ENCODE peak calls at places on chromosomes 13 and 19, in ten cellular contexts. Y is AG04450, A is thoracic aorta, G is pancreas, W is uterus, Z is breast epithelium, Q is upper lobe of right lung, J is astrocyte of the cerebellum, L is mammary epithelial cell, E is mucosa of descending colon. P is an unnamed sample.

GRCh38 chr19:35123573-35123972 is 8.0 kb downstream of the FXYD3 start:
- DNase-seq in J (no peak), G (peak), L (peak), W (no peak), E (no peak), Q (no peak), A (peak), Z (no peak), Y (no peak), P (no peak)

GRCh38 chr13:26502826-26503225 is 54.7 kb upstream of the WASF3 start:
- DNase-seq in Q (no peak), G (no peak), L (peak), Z (no peak), A (no peak), J (no peak), E (no peak), Y (peak), W (no peak), P (peak)

GRCh38 chr13:58804832-58805231 is 1173.3 kb downstream of the PCDH17 start:
- DNase-seq in L (no peak), W (no peak), Z (no peak), A (no peak), E (no peak), G (no peak), J (no peak), Q (no peak), Y (no peak), P (no peak)

GRCh38 chr13:33723772-33724435 is 94.0 kb upstream of the RFC3 start:
- DNase-seq in Y (peak), E (peak), L (peak), Q (peak), G (peak), Z (peak), W (peak), J (peak), A (peak), P (peak)

GRCh38 chr13:95924389-95924994 is 128.7 kb downstream of the UGGT2 start:
- DNase-seq in Z (no peak), L (peak), J (peak), E (no peak), Q (no peak), G (no peak), W (no peak), A (no peak), Y (peak), P (no peak)

GRCh38 chr13:29140277-29140676 is 320.1 kb downstream of the MTUS2 start:
- DNase-seq in J (peak), Y (no peak), Q (no peak), G (no peak), E (no peak), Z (no peak), A (peak), W (no peak), L (no peak), P (no peak)

GRCh38 chr19:35018379-35018778 is 11.9 kb upstream of the SCN1B start:
- DNase-seq in J (no peak), A (no peak), Q (no peak), L (no peak), Z (no peak), W (no peak), G (no peak), Y (no peak), E (no peak), P (no peak)

GRCh38 chr13:26497991-26498423 is 59.5 kb upstream of the WASF3 start:
- DNase-seq in J (peak), Z (no peak), L (peak), A (no peak), G (no peak), W (no peak), Y (no peak), Q (no peak), E (no peak), P (no peak)

GRCh38 chr13:109383683-109384082 is 402.7 kb downstream of the IRS2 start:
- DNase-seq in E (no peak), L (peak), G (no peak), Z (no peak), J (peak), Q (no peak), Y (peak), A (no peak), W (no peak), P (no peak)

GRCh38 chr19:5547881-5548280 is 19.9 kb downstream of the TINCR start:
- DNase-seq in W (no peak), J (peak), G (no peak), Y (peak), A (no peak), Q (no peak), Z (no peak), L (peak), E (no peak), P (peak)

GRCh38 chr13:51793570-51794273 is 10.2 kb downstream of the DHRS12 start:
- DNase-seq in J (peak), Q (no peak), A (no peak), G (no peak), L (peak), Z (no peak), W (no peak), Y (peak), E (no peak), P (peak)

GRCh38 chr13:51015973-51016372 is 95.1 kb downstream of the C13orf42 start:
- DNase-seq in L (no peak), Q (no peak), G (no peak), W (no peak), A (no peak), J (no peak), Y (no peak), Z (no peak), E (no peak), P (no peak)

GRCh38 chr13:112877066-112877465 is 91.9 kb upstream of the MCF2L start:
- DNase-seq in Q (no peak), Y (no peak), A (no peak), Z (no peak), G (no peak), W (no peak), L (no peak), E (peak), J (no peak), P (no peak)

GRCh38 chr19:46133101-46133627 is 8.7 kb upstream of the IGFL3 start:
- DNase-seq in W (peak), E (no peak), A (no peak), Z (peak), J (peak), Y (peak), L (peak), G (peak), Q (no peak), P (peak)

GRCh38 chr19:10317857-10318462 is 2.1 kb upstream of the FDX2 start:
- DNase-seq in Q (no peak), L (no peak), W (no peak), J (no peak), E (no peak), G (no peak), Y (no peak), A (no peak), Z (no peak), P (no peak)

GRCh38 chr19:3479819-3480215 is 508 bp downstream of the SMIM24 start:
- DNase-seq in Y (no peak), Z (no peak), A (no peak), J (no peak), E (no peak), G (no peak), Q (no peak), L (no peak), W (no peak), P (peak)

GRCh38 chr19:3477506-3477905 is 2.8 kb downstream of the SMIM24 start:
- DNase-seq in G (no peak), A (no peak), L (no peak), Q (no peak), Z (no peak), Y (no peak), E (no peak), W (no peak), J (no peak), P (no peak)

GRCh38 chr19:3476830-3477229 is 3.5 kb downstream of the SMIM24 start:
- DNase-seq in E (no peak), W (no peak), G (no peak), Z (no peak), Q (no peak), A (no peak), J (no peak), Y (no peak), L (no peak), P (no peak)

GRCh38 chr19:3479177-3479818 is 1.0 kb downstream of the SMIM24 start:
- DNase-seq in Z (no peak), L (no peak), Q (no peak), J (no peak), A (no peak), W (no peak), G (no peak), E (no peak), Y (no peak), P (peak)

GRCh38 chr19:3478409-3479176 is 1.7 kb downstream of the SMIM24 start:
- DNase-seq in Q (no peak), W (no peak), E (no peak), L (no peak), A (no peak), Y (no peak), Z (no peak), G (peak), J (no peak), P (no peak)
- TF ChIP-seq CTCF in Q (no peak), W (no peak), E (no peak), L (no peak), A (no peak), Y (no peak), Z (no peak), G (no peak), J (no peak), P (no peak)

DNA sequence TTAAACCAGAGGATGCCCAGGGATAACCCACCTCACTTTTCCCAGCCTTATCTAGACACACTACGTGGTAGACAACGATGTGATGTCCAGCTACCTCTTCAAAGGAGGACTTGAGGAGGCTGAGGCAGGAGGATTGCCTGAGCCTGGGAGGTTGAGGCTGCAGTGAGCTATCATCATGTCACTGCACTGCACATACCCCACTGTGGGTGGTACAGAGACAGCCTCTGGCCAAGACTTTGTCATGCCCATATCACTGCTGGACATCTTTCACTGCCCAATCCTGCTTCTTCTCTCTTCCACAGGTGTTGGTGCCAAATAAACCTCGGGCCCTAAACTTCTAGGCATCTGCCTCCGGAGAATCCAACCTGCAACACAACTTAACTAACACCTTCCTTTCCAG is 85.8 kb downstream of the FAM216B start:
- DNase-seq in J (no peak), Y (no peak), G (no peak), L (no peak), A (no peak), Z (no peak), Q (no peak), W (no peak), E (no peak), P (no peak)
- H3K4me3 ChIP-seq in J (no peak), Y (no peak), G (no peak), L (no peak), A (no peak), Z (no peak), Q (no peak), W (no peak), E (no peak), P (no peak)

DNA sequence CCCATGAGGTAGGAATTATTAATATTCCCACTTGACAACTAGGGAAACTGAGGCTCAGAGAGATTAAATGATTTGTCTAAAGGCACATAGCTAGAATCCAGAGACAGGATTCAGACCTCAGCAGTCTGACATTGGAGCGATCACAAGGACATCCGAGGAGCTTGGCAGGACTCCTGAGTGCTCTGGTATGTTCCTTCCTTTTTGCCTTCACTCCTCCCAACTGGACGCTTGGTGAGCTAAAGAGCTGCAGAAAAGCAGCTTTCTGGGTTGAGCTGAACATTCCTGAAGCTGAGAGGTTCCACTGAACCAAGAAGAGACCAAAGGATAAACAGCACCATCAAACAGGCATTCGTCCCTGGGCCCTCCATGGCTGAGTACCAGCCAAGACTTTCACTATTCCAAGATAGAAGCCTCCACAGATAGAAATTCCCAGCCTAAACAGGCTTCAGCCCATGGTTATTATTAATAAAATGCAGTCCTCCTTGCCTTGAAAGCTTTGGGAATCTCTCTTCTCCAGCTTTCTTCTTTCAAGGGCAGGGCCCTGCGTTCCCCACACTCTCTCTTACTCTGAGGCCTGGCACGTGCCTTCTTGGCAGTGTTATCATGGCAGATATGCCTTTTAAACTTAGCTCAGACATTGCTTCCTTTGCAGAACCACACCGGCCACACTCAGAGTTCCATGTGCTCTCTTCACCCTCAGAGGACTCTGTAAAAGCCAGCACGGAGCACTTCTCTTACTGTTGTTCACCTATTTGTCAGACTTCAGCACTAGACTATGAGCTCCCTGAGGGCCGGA is 97.1 kb downstream of the CYSLTR2 start:
- DNase-seq in Q (no peak), J (no peak), L (no peak), Y (no peak), G (no peak), A (no peak), E (no peak), Z (no peak), W (peak), P (no peak)
- TF ChIP-seq CTCF in Q (peak), J (no peak), L (no peak), Y (peak), G (no peak), A (peak), E (no peak), Z (no peak), W (peak), P (no peak)

DNA sequence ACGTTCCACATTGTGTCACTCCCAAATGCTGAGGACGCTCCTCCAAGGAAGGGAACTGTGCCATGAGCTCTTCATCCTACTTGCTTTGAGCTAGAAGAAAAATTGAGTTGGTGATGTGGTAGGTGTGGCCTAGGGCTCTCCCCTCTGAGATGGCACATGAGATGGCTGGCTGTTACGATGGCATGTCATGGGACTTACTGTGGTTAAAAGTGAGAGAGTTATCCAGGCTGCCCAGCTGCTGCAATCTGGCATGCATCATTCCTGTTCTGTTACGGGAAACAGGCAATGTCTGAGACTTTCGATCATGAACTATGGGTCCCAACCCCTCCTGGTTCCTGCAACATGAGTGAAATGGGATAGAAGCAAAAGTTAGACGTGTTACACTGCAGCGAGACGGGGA is 93.3 kb upstream of the SLC15A1 start:
- DNase-seq in Q (no peak), E (no peak), J (no peak), G (no peak), Y (no peak), A (no peak), L (no peak), Z (no peak), W (no peak), P (no peak)
- H3K4me3 ChIP-seq in Q (no peak), E (no peak), J (no peak), G (no peak), Y (no peak), A (no peak), L (no peak), Z (no peak), W (no peak), P (no peak)

DNA sequence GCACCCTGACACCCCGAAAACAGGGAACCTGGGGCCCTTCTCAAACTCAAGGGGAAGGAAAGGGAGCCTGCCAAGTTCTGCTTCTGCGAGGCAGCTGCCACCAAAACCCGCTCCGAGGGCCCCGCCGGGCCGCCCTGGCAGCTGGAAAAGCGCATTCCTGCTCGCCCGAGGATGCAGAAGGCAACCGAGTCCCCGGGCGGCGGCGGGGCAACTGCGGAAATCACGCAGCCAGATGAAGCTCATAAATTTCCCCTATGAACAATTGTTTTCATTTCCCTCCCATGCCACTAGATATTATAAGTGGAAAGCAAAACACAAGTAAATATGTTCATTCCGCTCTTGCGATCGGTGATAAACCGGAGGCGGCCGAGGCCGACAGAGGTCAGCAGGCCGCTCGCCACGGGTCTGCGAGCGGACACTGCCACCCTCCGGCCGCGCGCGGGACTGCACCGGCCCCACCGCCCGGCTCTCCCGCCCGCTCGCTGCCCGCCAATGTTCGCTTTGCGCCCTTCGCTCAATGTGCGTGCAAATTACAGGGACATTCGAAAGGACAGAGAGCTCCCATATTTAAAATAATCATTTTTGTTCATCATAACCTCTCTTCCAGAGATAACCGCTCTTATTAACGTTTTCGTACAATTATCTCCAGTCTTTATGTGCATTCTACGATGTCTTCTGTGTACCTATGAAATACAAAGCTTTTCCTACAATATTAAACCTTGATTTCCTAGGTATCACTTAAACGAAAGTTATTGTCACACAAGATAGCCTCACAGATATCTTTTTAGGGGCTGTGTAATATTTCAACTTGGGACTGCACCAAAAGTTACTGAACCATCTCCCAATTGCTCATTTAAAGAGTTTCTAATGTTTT is 120.8 kb upstream of the ZNF507 start:
- DNase-seq in Z (no peak), J (no peak), L (peak), Q (peak), Y (no peak), W (peak), E (no peak), G (peak), A (no peak), P (peak)
- TF ChIP-seq CTCF in Z (peak), J (peak), L (peak), Q (peak), Y (peak), W (peak), E (peak), G (peak), A (peak), P (peak)

DNA sequence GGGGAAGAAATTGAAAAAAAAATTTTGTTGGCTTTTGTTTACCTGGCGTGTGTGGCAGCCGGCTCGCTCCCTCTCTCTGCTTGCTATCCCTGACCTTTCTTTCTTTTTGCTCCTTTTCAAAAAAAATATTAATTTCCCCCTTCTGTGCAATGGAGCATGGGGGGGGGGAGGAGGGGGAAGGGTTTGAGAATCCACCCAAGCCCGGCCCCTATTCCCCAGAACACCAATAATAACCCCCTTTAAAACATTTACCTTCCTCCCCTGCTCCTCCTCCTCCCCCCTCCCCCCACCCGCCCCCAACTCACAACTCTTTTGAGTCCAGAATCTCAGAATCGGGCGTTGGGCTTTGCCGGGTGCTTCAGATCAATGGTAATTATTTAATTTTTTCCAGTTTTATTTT is 28.4 kb downstream of the NFIX start:
- DNase-seq in Y (no peak), E (no peak), G (no peak), L (no peak), Q (no peak), A (no peak), Z (no peak), J (no peak), W (no peak), P (no peak)
- H3K4me3 ChIP-seq in Y (peak), E (no peak), G (peak), L (peak), Q (peak), A (peak), Z (peak), J (peak), W (peak), P (peak)

GRCh38 chr19:18855647-18856384 is 24.1 kb downstream of the UPF1 start:
- DNase-seq in Q (no peak), W (no peak), A (no peak), Z (no peak), J (no peak), L (no peak), G (no peak), Y (no peak), E (no peak), P (no peak)

GRCh38 chr19:18858906-18859646 is 27.3 kb downstream of the UPF1 start:
- DNase-seq in E (no peak), Z (no peak), W (no peak), L (no peak), G (no peak), Y (no peak), A (no peak), J (no peak), Q (no peak), P (no peak)

GRCh38 chr19:18854982-18855381 is 23.2 kb downstream of the UPF1 start:
- DNase-seq in J (no peak), L (no peak), Y (no peak), Q (no peak), W (no peak), G (no peak), E (no peak), Z (no peak), A (no peak), P (no peak)

GRCh38 chr19:18857223-18857622 is 25.5 kb downstream of the UPF1 start:
- DNase-seq in L (no peak), A (no peak), E (no peak), Q (no peak), W (no peak), Z (no peak), Y (no peak), G (no peak), J (no peak), P (no peak)

DNA sequence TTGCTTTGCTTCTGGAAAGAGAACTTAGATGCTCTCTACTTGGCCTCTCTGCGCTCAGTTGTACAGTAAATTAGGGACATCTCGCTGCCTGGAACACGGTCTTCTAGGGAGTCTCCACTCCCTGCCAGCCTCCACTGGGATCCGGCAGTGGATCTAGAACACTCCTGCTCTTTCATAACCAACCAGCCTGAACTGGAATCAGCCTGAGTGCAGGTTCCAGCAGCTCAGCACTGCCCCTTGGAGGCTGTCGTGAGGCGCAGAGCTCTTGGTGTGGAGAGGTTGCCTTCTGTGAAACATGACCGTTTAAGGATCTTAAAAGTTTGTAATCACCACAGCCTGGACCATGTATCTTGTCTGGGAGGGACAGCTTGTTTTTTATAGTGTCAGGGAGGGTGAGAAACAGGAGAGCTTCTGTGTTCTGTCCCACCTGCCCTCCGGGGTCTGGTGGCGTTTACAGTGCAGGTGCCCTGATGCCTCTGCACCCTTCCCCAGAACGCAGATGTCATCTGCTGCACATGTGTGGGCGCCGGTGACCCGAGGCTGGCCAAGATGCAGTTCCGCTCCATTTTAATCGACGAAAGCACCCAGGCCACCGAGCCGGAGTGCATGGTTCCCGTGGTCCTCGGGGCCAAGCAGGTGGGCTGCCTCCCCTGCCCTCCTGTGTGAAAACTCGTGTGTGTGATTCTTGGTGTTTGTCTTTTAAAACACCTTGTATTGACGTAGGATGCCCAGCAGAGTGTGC is 24.8 kb downstream of the UPF1 start:
- DNase-seq in E (no peak), A (no peak), Y (no peak), G (no peak), J (no peak), Q (no peak), W (no peak), L (peak), Z (no peak), P (no peak)
- TF ChIP-seq CTCF in E (no peak), A (no peak), Y (peak), G (no peak), J (peak), Q (no peak), W (no peak), L (peak), Z (no peak), P (peak)

P was measured in GM12865.